ENCODE peak calls at places on chromosomes 13 and 19, in eight cellular contexts. F, K, R, L, N, E, Y and T are unnamed samples.

GRCh38 chr19:2249880-2250764 is 999 bp downstream of the AMH start:
- DNase-seq in F (no peak), K (no peak), R (no peak), L (no peak), N (no peak), E (no peak), Y (no peak), T (no peak)

GRCh38 chr19:14081797-14082674 is 3.5 kb downstream of the C19orf67 start:
- DNase-seq in F (no peak), K (no peak), R (no peak), L (peak; percentile 52), N (no peak), E (no peak), Y (no peak), T (no peak)

GRCh38 chr19:15866646-15867045 is 31.2 kb downstream of the CYP4F2 start:
- DNase-seq in F (no peak), K (no peak), R (no peak), L (no peak), N (no peak), E (no peak), Y (no peak), T (no peak)

GRCh38 chr19:36604656-36605100 is 435 bp upstream of the ZNF382 start:
- DNase-seq in F (no peak), K (peak; percentile 78), R (peak; percentile 80), L (peak; percentile 66), N (peak; percentile 79), E (peak; percentile 49), Y (peak; percentile 80), T (peak; percentile 65)

GRCh38 chr19:56350416-56351045 is 35.9 kb upstream of the ZSCAN5A start:
- DNase-seq in F (no peak), K (peak; percentile 29), R (peak; percentile 17), L (peak; percentile 54), N (peak; percentile 26), E (no peak), Y (peak; percentile 68), T (peak; percentile 17)

GRCh38 chr19:9075064-9075964 is 11.5 kb upstream of the OR1M1 start:
- DNase-seq in F (peak; percentile 70), K (no peak), R (no peak), L (peak; percentile 61), N (no peak), E (peak; percentile 2), Y (peak; percentile 17), T (peak; percentile 42)

GRCh38 chr13:53254495-53254894 is 225.9 kb downstream of the OLFM4 start:
- DNase-seq in F (no peak), K (no peak), R (no peak), L (no peak), N (no peak), E (no peak), Y (peak; percentile 5), T (no peak)

GRCh38 chr19:19642506-19643157 is 825 bp downstream of the GMIP start:
- DNase-seq in F (no peak), K (no peak), R (peak; percentile 42), L (no peak), N (no peak), E (no peak), Y (peak; percentile 24), T (no peak)

GRCh38 chr19:45630463-45630862 is 8.7 kb downstream of the EML2 start:
- DNase-seq in F (no peak), K (no peak), R (no peak), L (no peak), N (no peak), E (no peak), Y (peak; percentile 60), T (no peak)

GRCh38 chr13:110179116-110179857 is 127.7 kb downstream of the COL4A1 start:
- DNase-seq in F (no peak), K (no peak), R (no peak), L (no peak), N (no peak), E (no peak), Y (no peak), T (no peak)

GRCh38 chr13:86569119-86569518 is 769.9 kb upstream of the SLITRK6 start:
- DNase-seq in F (no peak), K (no peak), R (no peak), L (no peak), N (no peak), E (no peak), Y (no peak), T (no peak)

GRCh38 chr13:32261567-32261966 is 53.6 kb downstream of the ZAR1L start:
- DNase-seq in F (no peak), K (no peak), R (no peak), L (peak; percentile 91), N (no peak), E (no peak), Y (peak; percentile 95), T (peak; percentile 39)

GRCh38 chr13:50580684-50581305 is 262.7 kb downstream of the DLEU7 start:
- DNase-seq in F (no peak), K (no peak), R (no peak), L (peak; percentile 40), N (no peak), E (no peak), Y (peak; percentile 58), T (no peak)

GRCh38 chr19:56266060-56266459 is 6.5 kb upstream of the EDDM13 start:
- DNase-seq in F (no peak), K (no peak), R (no peak), L (no peak), N (no peak), E (no peak), Y (no peak), T (no peak)

GRCh38 chr13:65330691-65331090 is 1899.4 kb downstream of the PCDH9 start:
- DNase-seq in F (no peak), K (no peak), R (no peak), L (no peak), N (no peak), E (no peak), Y (no peak), T (no peak)